ENCODE peak calls at places on chromosomes 2 and 18, in four cellular contexts. L is PC-9, I is upper lobe of left lung, T is lower lobe of right lung. M is an unnamed sample.

GRCh38 chr2:156841321-156841720 is 405.1 kb downstream of the GPD2 start:
- DNase-seq in L (no peak), I (no peak), T (no peak), M (no peak)

GRCh38 chr2:17555150-17555549 is 14.7 kb downstream of the VSNL1 start:
- DNase-seq in L (no peak), I (no peak), T (no peak), M (no peak)

GRCh38 chr2:186325827-186326535 is 160.1 kb upstream of the ZC3H15 start:
- DNase-seq in L (peak; percentile 19), I (no peak), T (no peak), M (no peak)

GRCh38 chr2:120949027-120949956 is 213.6 kb downstream of the GLI2 start:
- DNase-seq in L (peak; percentile 33), I (no peak), T (no peak), M (no peak)

GRCh38 chr18:22210331-22210754 is 41.0 kb downstream of the GATA6 start:
- DNase-seq in L (no peak), I (no peak), T (no peak), M (no peak)

GRCh38 chr18:10533111-10533510 is 7.3 kb downstream of the NAPG start:
- DNase-seq in L (no peak), I (no peak), T (no peak), M (no peak)

GRCh38 chr2:222825031-222825430 is 35.8 kb upstream of the ACSL3 start:
- DNase-seq in L (no peak), I (no peak), T (no peak), M (no peak)

GRCh38 chr2:184455616-184456015 is 142.7 kb upstream of the ZNF804A start:
- DNase-seq in L (no peak), I (no peak), T (no peak), M (no peak)

GRCh38 chr2:217840522-217840921 is 162.3 kb downstream of the TNS1 start:
- DNase-seq in L (no peak), I (peak; percentile 45), T (no peak), M (no peak)

GRCh38 chr18:709771-710170 is 2.7 kb downstream of the ENOSF1 start:
- DNase-seq in L (no peak), I (no peak), T (no peak), M (no peak)

GRCh38 chr18:10515456-10515855 is 10.4 kb upstream of the NAPG start:
- DNase-seq in L (no peak), I (no peak), T (no peak), M (no peak)

GRCh38 chr2:158973111-158973510 is 4.7 kb downstream of the TANC1 start:
- DNase-seq in L (no peak), I (no peak), T (no peak), M (no peak)

GRCh38 chr18:6374935-6375529 is 39.7 kb downstream of the L3MBTL4 start:
- DNase-seq in L (no peak), I (no peak), T (no peak), M (no peak)

GRCh38 chr18:1308686-1309085 is 404.0 kb downstream of the ADCYAP1 start:
- DNase-seq in L (no peak), I (no peak), T (no peak), M (no peak)

GRCh38 chr2:169572821-169573159 is 875 bp downstream of the FASTKD1 start:
- DNase-seq in L (no peak), I (no peak), T (no peak), M (no peak)

GRCh38 chr2:157443795-157444642 is at the start of gene CYTIP:
- DNase-seq in L (no peak), I (no peak), T (peak; percentile 49), M (no peak)

GRCh38 chr18:55351980-55352714 is 235.8 kb downstream of the TCF4 start:
- DNase-seq in L (no peak), I (no peak), T (no peak), M (no peak)

GRCh38 chr2:200456567-200456966 is 53.3 kb downstream of the KCTD18 start:
- DNase-seq in L (no peak), I (no peak), T (no peak), M (no peak)

GRCh38 chr2:176146101-176146500 is 5.2 kb upstream of the HOXD4 start:
- DNase-seq in L (no peak), I (no peak), T (no peak), M (no peak)

GRCh38 chr2:138081225-138082073 is 117.2 kb downstream of the HNMT start:
- DNase-seq in L (no peak), I (no peak), T (no peak), M (no peak)

GRCh38 chr2:189109921-189110397 is 69.6 kb downstream of the COL5A2 start:
- DNase-seq in L (no peak), I (no peak), T (no peak), M (no peak)

GRCh38 chr2:22355816-22356433 is 1029.1 kb upstream of the KLHL29 start:
- DNase-seq in L (peak; percentile 25), I (no peak), T (peak; percentile 57), M (no peak)

GRCh38 chr2:227503433-227504406 is 31.8 kb downstream of the AGFG1 start:
- DNase-seq in L (peak; percentile 77), I (no peak), T (no peak), M (no peak)

GRCh38 chr2:148947299-148947698 is 72.3 kb downstream of the KIF5C start:
- DNase-seq in L (no peak), I (no peak), T (no peak), M (no peak)

GRCh38 chr2:95025406-95026319 is at the start of gene MAL:
- DNase-seq in L (peak; percentile 78), I (peak; percentile 88), T (no peak), M (peak; percentile 32)

GRCh38 chr2:71299507-71299906 is 32.1 kb upstream of the ZNF638 start:
- DNase-seq in L (no peak), I (no peak), T (no peak), M (no peak)

GRCh38 chr2:25920326-25920725 is 42.0 kb upstream of the ASXL2 start:
- DNase-seq in L (no peak), I (no peak), T (no peak), M (no peak)

GRCh38 chr2:142150453-142150852 is 19.6 kb upstream of the LRP1B start:
- DNase-seq in L (no peak), I (no peak), T (no peak), M (no peak)

DNA sequence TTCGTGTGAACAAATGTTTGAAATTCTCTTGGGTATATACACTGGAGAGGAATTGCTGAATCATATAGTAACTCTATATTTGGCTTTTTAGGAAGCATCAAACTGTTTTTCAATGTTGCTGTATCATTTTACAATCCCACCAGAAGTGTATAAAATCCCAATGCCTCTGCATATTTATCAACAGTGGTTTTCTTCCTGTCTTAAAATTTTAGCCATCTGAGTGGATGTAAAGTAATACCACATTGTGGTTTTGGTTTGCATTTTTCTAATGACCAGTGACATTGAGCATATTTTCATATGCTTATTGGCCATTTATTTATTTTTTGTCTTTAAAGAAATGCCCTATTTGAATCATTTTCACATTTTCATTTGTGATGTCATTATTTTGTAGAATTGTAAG is 22.8 kb upstream of the LRP1B start:
- DNase-seq in L (no peak), I (no peak), T (no peak), M (no peak)
- H3K4me3 ChIP-seq in L (no peak overlapping the region), I (no peak overlapping the region), T (no peak overlapping the region), M (no peak overlapping the region)

DNA sequence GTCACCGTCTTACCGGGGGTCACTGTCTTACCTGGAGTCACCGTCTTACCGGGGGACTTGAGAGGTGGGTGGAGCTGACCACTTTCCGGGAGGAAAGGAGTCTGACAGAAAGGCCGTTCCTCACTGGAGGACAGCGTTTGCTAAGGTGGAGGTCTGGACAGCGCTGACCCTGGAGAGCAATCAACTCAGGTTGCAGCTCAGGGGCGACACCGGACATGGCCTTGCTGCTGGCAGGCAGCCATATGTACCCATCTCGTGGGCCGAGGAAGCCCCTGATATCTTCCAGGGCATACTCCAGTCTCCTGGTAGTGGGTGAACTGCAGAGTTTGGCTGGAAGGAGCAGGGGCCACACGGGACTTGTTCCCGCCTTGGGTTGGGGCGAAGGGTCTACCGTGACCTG is 234.6 kb upstream of the MYT1L start:
- DNase-seq in L (no peak), I (no peak), T (no peak), M (no peak)
- H3K9me3 ChIP-seq in L (no peaks in the 10 kb centered on the region), I (no peaks in the 10 kb centered on the region), T (no peaks in the 10 kb centered on the region), M (no peaks in the 10 kb centered on the region)

DNA sequence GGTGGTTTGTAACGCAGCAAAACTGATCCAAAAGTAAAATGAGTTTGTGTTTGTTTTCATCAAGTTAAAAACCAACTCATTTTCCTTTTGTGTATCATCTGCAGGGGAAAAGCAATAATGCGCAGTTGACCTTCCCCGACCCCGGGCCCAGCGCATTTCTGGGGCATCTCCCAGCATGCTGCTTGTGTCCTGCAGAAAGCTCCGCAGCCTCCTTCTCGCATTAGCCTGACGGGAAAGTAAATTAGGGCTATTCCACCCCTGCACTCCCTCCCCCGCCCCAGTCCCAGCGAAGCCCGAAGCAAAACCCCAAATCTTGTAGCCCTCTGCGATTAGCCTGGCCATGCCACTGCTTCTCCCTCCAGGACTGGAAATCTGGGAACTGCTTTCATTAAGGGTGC is 82.0 kb upstream of the PPM1B start:
- DNase-seq in L (no peak), I (peak; percentile 30), T (no peak), M (no peak)
- H3K27ac ChIP-seq in L (no peak overlapping the region), I (peak overlapping the region; percentile 75), T (peak overlapping the region; percentile 7), M (no peak overlapping the region)

GRCh38 chr2:109244750-109245382 is 115.9 kb downstream of the SH3RF3 start:
- DNase-seq in L (no peak), I (no peak), T (no peak), M (no peak)
- H3K4me3 ChIP-seq in L (no peak overlapping the region), I (no peak overlapping the region), T (no peak overlapping the region), M (no peak overlapping the region)

GRCh38 chr2:220961461-220961860 is 610.6 kb downstream of the EPHA4 start:
- DNase-seq in L (no peak), I (no peak), T (no peak), M (no peak)

GRCh38 chr2:220959391-220959802 is 612.7 kb downstream of the EPHA4 start:
- DNase-seq in L (no peak), I (no peak), T (no peak), M (no peak)

GRCh38 chr2:220956429-220956828 is 615.7 kb downstream of the EPHA4 start:
- DNase-seq in L (no peak), I (no peak), T (no peak), M (no peak)

DNA sequence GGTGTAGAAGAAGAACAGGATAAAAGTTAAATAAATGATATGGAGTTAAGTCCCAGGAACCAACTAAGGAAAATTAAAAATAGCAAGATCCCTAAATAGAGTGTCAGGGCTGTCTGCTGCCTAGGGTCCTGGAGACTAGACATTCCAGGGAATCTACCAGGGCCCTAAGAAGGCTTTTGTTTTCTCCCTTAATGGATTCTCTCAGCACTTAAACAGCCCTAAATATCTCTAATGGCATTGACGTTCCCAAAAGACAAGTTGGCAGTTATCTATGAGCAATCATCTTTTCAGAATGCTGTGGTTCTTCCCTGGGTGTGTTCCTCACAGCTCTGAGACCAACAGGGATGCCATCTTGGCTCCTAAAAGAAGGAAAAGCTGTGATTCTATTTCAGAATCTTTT is 616.3 kb downstream of the EPHA4 start:
- DNase-seq in L (no peak), I (no peak), T (no peak), M (no peak)
- H3K9me3 ChIP-seq in L (no peaks in the 10 kb centered on the region), I (no peaks in the 10 kb centered on the region), T (no peaks in the 10 kb centered on the region), M (no peaks in the 10 kb centered on the region)